ENCODE peak calls at places on chromosome 2, in four cellular contexts. M, F, N and T are unnamed samples.
A peak's percentile ranks its signal among the peaks of the same experiment; 100 is the strongest.

GRCh38 chr2:22375094-22375493 is 1009.9 kb upstream of the KLHL29 start:
- DNase-seq in M (no peak), F (no peak), N (no peak), T (no peak)

GRCh38 chr2:217206326-217206725 is 346.5 kb upstream of the TNP1 start:
- DNase-seq in M (no peak), F (no peak), N (no peak), T (no peak)

GRCh38 chr2:221962186-221962585 is 336.6 kb downstream of the PAX3 start:
- DNase-seq in M (no peak), F (no peak), N (no peak), T (no peak)

GRCh38 chr2:108907822-108908716 is 81.0 kb downstream of the EDAR start:
- DNase-seq in M (no peak), F (no peak), N (no peak), T (no peak)

GRCh38 chr2:55327470-55328230 is 58.6 kb upstream of the MTIF2 start:
- DNase-seq in M (no peak), F (no peak), N (no peak), T (no peak)

GRCh38 chr2:71682341-71682740 is 229.0 kb downstream of the DYSF start:
- DNase-seq in M (no peak), F (no peak), N (no peak), T (no peak)

GRCh38 chr2:231172020-231172419 is 26.4 kb upstream of the ARMC9 start:
- DNase-seq in M (no peak), F (no peak), N (no peak), T (no peak)

GRCh38 chr2:237731663-237732062 is 66.9 kb upstream of the RBM44 start:
- DNase-seq in M (no peak), F (no peak), N (no peak), T (no peak)

GRCh38 chr2:158723921-158724802 is 71.0 kb upstream of the DAPL1 start:
- DNase-seq in M (peak; percentile 35), F (no peak), N (no peak), T (no peak)

GRCh38 chr2:52884971-52885370 is 882.6 kb upstream of the CHAC2 start:
- DNase-seq in M (no peak), F (no peak), N (no peak), T (no peak)

GRCh38 chr2:44772131-44772530 is 169.4 kb upstream of the SIX3 start:
- DNase-seq in M (no peak), F (no peak), N (no peak), T (no peak)

GRCh38 chr2:159270744-159271379 is 15.6 kb downstream of the WDSUB1 start:
- DNase-seq in M (peak; percentile 26), F (no peak), N (no peak), T (no peak)

GRCh38 chr2:10922307-10923006 is 10.7 kb downstream of the KCNF1 start:
- DNase-seq in M (no peak), F (no peak), N (no peak), T (no peak)

GRCh38 chr2:180604077-180604476 is 376.3 kb upstream of the UBE2E3 start:
- DNase-seq in M (peak; percentile 6), F (no peak), N (peak; percentile 22), T (no peak)

GRCh38 chr2:176582990-176583481 is 313.8 kb downstream of the MTX2 start:
- DNase-seq in M (peak; percentile 18), F (no peak), N (no peak), T (no peak)

GRCh38 chr2:204265701-204266310 is 279.5 kb upstream of the PARD3B start:
- DNase-seq in M (no peak), F (no peak), N (no peak), T (no peak)

GRCh38 chr2:143513081-143513480 is 383.9 kb downstream of the ARHGAP15 start:
- DNase-seq in M (peak; percentile 55), F (peak; percentile 5), N (no peak), T (no peak)

GRCh38 chr2:215723011-215723410 is 287.1 kb upstream of the FN1 start:
- DNase-seq in M (no peak), F (no peak), N (no peak), T (no peak)
- TF ChIP-seq SPI1 in M (no peak), F (no peak), N (no peak), T (no peak)

GRCh38 chr2:121898483-121898882 is 143.0 kb downstream of the TSN start:
- DNase-seq in M (no peak), F (no peak), N (no peak), T (no peak)
- TF ChIP-seq SPI1 in M (no peak), F (no peak), N (no peak), T (no peak)

DNA sequence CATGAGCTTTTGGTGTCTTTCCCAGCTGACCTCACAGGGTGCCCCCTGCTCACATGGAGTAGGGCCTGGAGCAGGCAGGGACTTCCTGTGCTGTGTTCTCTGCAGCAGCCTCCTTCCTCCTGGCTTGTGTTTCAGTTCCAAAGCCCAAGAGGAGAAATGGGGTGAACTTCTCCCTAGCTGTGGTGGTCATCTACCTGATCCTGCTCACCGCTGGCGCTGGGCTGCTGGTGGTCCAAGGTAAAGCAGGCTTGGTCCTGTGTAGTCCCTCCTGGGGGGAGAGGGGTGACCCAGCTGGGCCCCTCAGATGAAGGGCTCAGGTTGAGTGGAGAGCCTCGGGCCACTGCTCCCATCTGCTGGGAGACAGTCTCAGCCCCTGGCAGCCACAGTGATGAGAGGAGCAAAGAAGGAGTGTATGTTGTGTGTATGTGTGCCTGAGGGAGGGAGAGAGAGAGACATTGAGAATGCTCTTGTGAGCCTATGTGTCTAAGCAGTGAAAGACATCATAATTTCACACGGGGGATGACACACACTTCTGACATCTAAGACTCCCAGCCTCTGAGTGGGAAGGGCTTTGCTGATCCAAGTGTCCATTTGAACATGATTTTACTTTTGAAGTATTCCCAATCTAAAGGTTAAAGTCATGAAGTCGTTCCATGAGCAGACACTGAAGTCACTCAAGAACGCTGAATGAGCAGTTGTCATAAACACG is 27.2 kb downstream of the MARCO start:
- DNase-seq in M (no peak), F (no peak), N (no peak), T (no peak)
- TF ChIP-seq SPI1 in M (no peak), F (no peak), N (no peak), T (no peak)

GRCh38 chr2:23601301-23601965 is 216.5 kb downstream of the KLHL29 start:
- DNase-seq in M (no peak), F (no peak), N (no peak), T (no peak)
- TF ChIP-seq SPI1 in M (no peak), F (no peak), N (no peak), T (no peak)

DNA sequence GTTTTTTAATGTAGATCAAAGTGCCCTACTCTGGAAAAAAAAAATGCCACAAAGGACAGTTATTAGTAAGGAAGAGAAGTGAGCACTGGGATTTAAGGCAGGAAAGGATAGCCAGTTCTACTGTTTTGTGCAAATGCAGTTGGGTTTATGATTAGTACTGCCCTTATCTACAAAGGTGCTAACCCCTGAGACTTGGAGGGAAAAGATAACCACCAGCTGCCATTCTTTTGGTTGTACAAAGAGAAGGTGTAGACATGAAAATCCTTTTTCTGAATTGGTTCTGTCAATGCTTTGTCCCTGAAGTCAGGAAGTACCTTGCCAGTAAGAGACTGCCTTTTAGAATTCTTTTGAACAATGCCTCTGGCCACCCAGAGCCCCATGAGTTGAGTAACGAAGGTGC is 11.3 kb downstream of the APLF start:
- DNase-seq in M (peak; percentile 20), F (no peak), N (no peak), T (no peak)
- TF ChIP-seq SPI1 in M (no peak), F (no peak), N (no peak), T (no peak)